ENCODE peak calls at places on chromosomes 3 and 15, in seven cellular contexts. C, V, T, H, F, X and Y are unnamed samples.

GRCh38 chr3:194204793-194205065 is 68.8 kb downstream of the HES1 start:
- DNase-seq in C (no peak), T (no peak), F (peak; percentile 62), X (no peak), V (no peak), H (no peak), Y (no peak)

GRCh38 chr15:48811325-48811938 is 563 bp upstream of the CEP152 start:
- DNase-seq in X (peak; percentile 24), F (no peak), H (no peak), T (no peak), C (no peak), V (no peak), Y (no peak)

GRCh38 chr3:51796859-51797258 is 17.8 kb upstream of the IQCF6 start:
- DNase-seq in X (no peak), C (no peak), F (no peak), V (no peak), T (no peak), H (no peak), Y (no peak)

GRCh38 chr3:9769426-9770275 is at the start of gene CAMK1:
- DNase-seq in H (peak; percentile 92), X (peak; percentile 91), T (peak; percentile 91), V (no peak), C (peak; percentile 53), F (peak; percentile 59), Y (peak; percentile 85)

GRCh38 chr3:146165370-146165769 is 4.4 kb upstream of the PLOD2 start:
- DNase-seq in T (no peak), F (no peak), V (no peak), H (no peak), X (no peak), C (no peak), Y (no peak)

GRCh38 chr3:58414538-58415197 is 19.0 kb downstream of the PDHB start:
- DNase-seq in T (peak; percentile 66), C (peak; percentile 29), V (no peak), H (no peak), F (peak; percentile 34), X (peak; percentile 62), Y (no peak)

GRCh38 chr3:190325923-190326322 is 3.7 kb upstream of the CLDN1 start:
- DNase-seq in X (no peak), T (no peak), H (no peak), F (no peak), C (no peak), V (no peak), Y (no peak)

GRCh38 chr3:184641430-184641829 is 70.4 kb downstream of the MAGEF1 start:
- DNase-seq in T (no peak), C (no peak), X (no peak), F (no peak), V (no peak), H (no peak), Y (no peak)

GRCh38 chr3:60909526-60909925 is 341.7 kb downstream of the FHIT start:
- DNase-seq in H (no peak), T (no peak), X (peak; percentile 5), C (no peak), V (no peak), F (no peak), Y (no peak)

GRCh38 chr15:52563499-52564060 is 5.2 kb downstream of the ARPP19 start:
- DNase-seq in F (no peak), V (no peak), C (no peak), X (no peak), T (no peak), H (no peak), Y (no peak)

GRCh38 chr3:154018100-154018696 is 103.0 kb upstream of the ARHGEF26 start:
- DNase-seq in X (peak; percentile 57), C (no peak), H (no peak), V (no peak), F (peak; percentile 10), T (no peak), Y (no peak)

GRCh38 chr3:58608648-58609047 is 31.5 kb upstream of the FAM107A start:
- DNase-seq in H (no peak), F (peak; percentile 73), X (no peak), V (no peak), T (peak; percentile 82), C (peak; percentile 34), Y (no peak)

GRCh38 chr3:46848271-46849097 is 14.8 kb downstream of the MYL3 start:
- DNase-seq in F (peak; percentile 23), X (peak; percentile 46), V (no peak), H (peak; percentile 51), T (peak; percentile 72), C (no peak), Y (no peak)

GRCh38 chr15:101133751-101134261 is 118.0 kb downstream of the CHSY1 start:
- DNase-seq in F (no peak), T (no peak), V (no peak), C (no peak), X (no peak), H (no peak), Y (no peak)

GRCh38 chr3:188491276-188491687 is 337.3 kb downstream of the LPP start:
- DNase-seq in H (no peak), F (peak; percentile 10), X (no peak), C (no peak), V (no peak), T (peak; percentile 27), Y (no peak)

GRCh38 chr3:127066635-127067034 is 83.7 kb downstream of the PLXNA1 start:
- DNase-seq in H (no peak), V (no peak), F (no peak), T (no peak), C (no peak), X (no peak), Y (no peak)

GRCh38 chr15:39486546-39487081 is 94.3 kb upstream of the THBS1 start:
- DNase-seq in X (no peak), H (no peak), C (no peak), V (no peak), T (no peak), F (no peak), Y (no peak)

GRCh38 chr15:49423021-49423420 is at the start of gene FGF7:
- DNase-seq in C (no peak), F (no peak), T (no peak), V (no peak), X (peak; percentile 10), H (no peak), Y (no peak)

GRCh38 chr3:45319231-45320085 is 68.9 kb upstream of the LARS2 start:
- DNase-seq in X (no peak), V (no peak), F (no peak), H (no peak), C (no peak), T (no peak), Y (no peak)

GRCh38 chr3:45227946-45228345 is 1.9 kb upstream of the TMEM158 start:
- DNase-seq in V (no peak), F (no peak), T (no peak), H (no peak), X (peak; percentile 30), C (no peak), Y (no peak)

GRCh38 chr15:52737720-52738119 is 52.4 kb downstream of the ONECUT1 start:
- DNase-seq in F (no peak), V (no peak), C (no peak), H (no peak), X (no peak), T (no peak), Y (no peak)

GRCh38 chr3:45191924-45192417 is 34.1 kb downstream of the TMEM158 start:
- DNase-seq in H (no peak), F (no peak), X (no peak), V (no peak), C (no peak), T (no peak), Y (no peak)

DNA sequence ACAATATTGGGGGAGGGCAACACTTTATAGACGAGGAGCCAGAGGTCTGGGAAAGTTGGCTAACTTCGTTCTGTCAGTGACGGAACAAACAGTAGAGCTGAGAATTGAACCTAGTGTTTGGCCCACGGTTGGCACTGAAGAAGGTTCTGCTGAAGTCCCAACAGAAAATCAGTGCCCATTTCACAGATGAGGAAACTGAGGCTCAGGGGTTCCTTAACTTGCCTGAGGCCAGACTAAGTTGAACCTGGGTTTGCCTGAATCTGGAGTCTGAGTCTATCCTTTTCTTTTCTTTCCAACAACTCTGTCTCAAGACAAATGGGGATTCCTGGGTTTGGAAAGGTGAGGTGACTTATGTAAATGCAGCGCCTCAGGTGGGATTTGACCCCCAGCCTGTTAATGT is 55.1 kb downstream of the SLC6A6 start:
- DNase-seq in T (no peak), X (no peak), C (no peak), F (no peak), V (no peak), H (no peak), Y (no peak)
- H3K27me3 ChIP-seq in T (no peaks in the 10 kb centered on the region), X (no peaks in the 10 kb centered on the region), C (no peaks in the 10 kb centered on the region), F (no peaks in the 10 kb centered on the region), V (no peaks in the 10 kb centered on the region), H (no peaks in the 10 kb centered on the region), Y (no peaks in the 10 kb centered on the region)

DNA sequence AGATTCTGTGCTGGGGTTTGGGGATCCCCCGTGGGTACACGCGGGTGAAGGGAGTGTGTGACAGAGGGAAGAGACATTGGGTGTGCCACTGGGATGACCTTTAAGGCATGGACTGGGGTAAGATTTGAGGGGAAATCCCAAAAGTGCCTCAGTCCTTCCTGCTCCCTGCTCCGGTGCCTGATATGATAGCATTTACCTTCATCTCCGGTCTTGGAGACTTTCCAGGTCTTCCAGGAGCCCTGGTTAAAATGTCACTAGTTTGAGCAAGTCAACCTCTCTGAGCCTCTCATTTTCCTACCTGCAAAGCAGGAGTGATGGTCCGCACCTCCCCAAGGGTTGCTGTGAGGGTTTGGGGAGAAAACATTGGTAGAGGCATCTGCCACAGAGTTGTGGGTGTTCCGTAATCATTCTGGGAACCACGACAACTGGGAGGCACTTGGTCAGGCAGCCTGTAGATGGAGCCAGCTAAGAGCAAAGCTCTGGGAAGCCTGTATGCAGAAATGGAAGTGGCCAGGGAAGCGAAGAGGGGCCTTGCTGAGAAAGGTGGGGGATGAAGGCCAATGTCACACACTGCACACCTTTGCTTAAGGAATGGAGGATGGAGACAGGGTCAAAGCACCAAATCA is 33.9 kb upstream of the KIF23 start:
- DNase-seq in C (no peak), V (no peak), T (no peak), F (no peak), X (no peak), H (peak; percentile 35), Y (peak; percentile 11)
- TF ChIP-seq CTCF in C (no peak), V (no peak), T (no peak), F (no peak), X (peak; percentile 15), H (no peak), Y (no peak)

GRCh38 chr3:152222327-152222726 is 46.4 kb upstream of the MBNL1 start:
- DNase-seq in X (no peak), T (no peak), V (no peak), F (no peak), H (no peak), C (no peak), Y (no peak)
- H3K4me3 ChIP-seq in X (no peak overlapping the region), T (no peak overlapping the region), V (no peak overlapping the region), F (no peak overlapping the region), H (no peak overlapping the region), C (no peak overlapping the region), Y (peak overlapping the region; percentile 4)

DNA sequence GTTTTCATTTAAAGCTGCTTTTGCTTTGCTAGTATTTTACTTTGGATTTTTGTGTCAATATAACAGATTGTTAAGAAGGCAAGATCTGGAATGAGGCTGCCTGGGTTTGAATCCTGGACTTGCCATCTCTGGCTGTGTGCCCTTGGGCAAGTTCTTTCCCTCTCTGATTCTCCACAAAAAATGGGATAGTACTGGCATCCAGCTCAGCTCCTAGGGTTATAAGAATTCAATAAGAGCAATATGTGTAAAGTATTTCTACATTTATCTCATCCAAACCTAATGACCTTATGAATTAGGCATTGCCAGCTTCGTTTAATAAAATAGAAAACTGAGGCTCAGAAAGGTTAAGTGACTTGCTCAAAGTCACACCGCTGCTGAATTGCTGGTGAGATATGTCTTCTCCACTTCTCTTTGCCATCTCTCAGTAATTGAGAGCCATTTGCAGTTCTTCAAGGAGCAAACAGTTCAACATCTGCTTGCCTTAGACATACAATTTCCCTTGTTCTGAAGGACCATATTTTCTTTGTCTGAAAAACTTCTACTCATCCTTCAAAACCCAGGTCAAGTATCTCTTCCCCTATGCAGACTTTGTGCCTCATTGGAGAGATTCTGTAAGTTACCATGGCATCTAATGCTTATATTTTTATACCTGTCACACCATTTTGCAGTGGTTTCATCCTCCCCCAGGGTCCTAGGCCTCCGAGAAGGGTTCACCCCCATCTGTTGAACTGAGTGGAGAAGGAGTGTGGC is 80.8 kb upstream of the TLE3 start:
- DNase-seq in F (no peak), H (no peak), X (no peak), V (no peak), T (no peak), C (no peak), Y (peak; percentile 5)
- H3K27me3 ChIP-seq in F (no peaks in the 10 kb centered on the region), H (no peaks in the 10 kb centered on the region), X (peaks cover 8% of the 10 kb centered on the region), V (no peaks in the 10 kb centered on the region), T (no peaks in the 10 kb centered on the region), C (no peaks in the 10 kb centered on the region), Y (no peaks in the 10 kb centered on the region)